ENCODE peak calls at places on chromosomes 7 and 10, in five cellular contexts. A, W, P, Q and K are unnamed samples.

GRCh38 chr10:117360016-117360415 is 15.2 kb downstream of the PDZD8 start:
- DNase-seq in Q (no peak), W (no peak), A (no peak), P (no peak), K (no peak)

GRCh38 chr10:27285093-27285492 is 44.5 kb upstream of the ACBD5 start:
- DNase-seq in Q (peak), P (no peak), A (peak), W (no peak), K (peak)

GRCh38 chr7:140635821-140636220 is 4.8 kb downstream of the DENND2A start:
- DNase-seq in A (no peak), W (no peak), P (no peak), Q (no peak), K (no peak)

GRCh38 chr10:75646931-75647330 is 215.5 kb downstream of the LRMDA start:
- DNase-seq in Q (no peak), P (no peak), A (no peak), W (no peak), K (no peak)

GRCh38 chr10:44281662-44282061 is 103.2 kb downstream of the CXCL12 start:
- DNase-seq in A (no peak), P (no peak), W (no peak), Q (no peak), K (no peak)

GRCh38 chr7:91083855-91084644 is 180.2 kb upstream of the FZD1 start:
- DNase-seq in A (no peak), Q (no peak), P (no peak), W (no peak), K (peak)

GRCh38 chr10:14358886-14359573 is 28.3 kb upstream of the FRMD4A start:
- DNase-seq in Q (no peak), A (no peak), P (no peak), W (no peak), K (no peak)

GRCh38 chr7:17385612-17386011 is 87.2 kb downstream of the AHR start:
- DNase-seq in A (no peak), P (no peak), W (no peak), Q (no peak), K (no peak)

DNA sequence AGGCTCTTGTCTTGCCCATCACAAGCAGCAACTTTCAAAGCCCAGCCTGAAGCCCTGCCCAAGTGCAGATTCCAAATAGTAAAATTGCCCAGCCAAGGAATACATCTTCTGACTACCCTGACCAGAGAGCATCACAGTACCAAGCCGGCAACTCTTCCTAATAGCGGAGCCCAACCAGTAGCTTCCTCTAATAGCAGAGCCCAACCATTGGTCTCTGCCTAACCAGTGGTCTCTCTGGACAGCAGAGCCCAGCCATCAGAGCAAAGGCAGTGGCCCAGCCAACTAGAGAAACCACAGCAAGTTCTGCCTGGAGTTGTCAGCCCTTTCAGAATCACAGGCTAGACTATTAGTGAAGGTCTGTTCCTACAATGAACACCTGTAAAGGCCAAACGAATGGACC is 285.6 kb downstream of the HGF start:
- DNase-seq in W (no peak), A (no peak), Q (peak), P (no peak), K (peak)
- TF ChIP-seq MAX in W (no peak), A (no peak), Q (no peak), P (no peak), K (no peak)

GRCh38 chr10:89283988-89284475 is 17.8 kb upstream of the IFIT2 start:
- DNase-seq in A (no peak), W (no peak), Q (peak), P (no peak), K (peak)
- H3K4me3 ChIP-seq in A (no peak), W (no peak), Q (peak), P (no peak), K (no peak)

GRCh38 chr10:56346845-56347415 is 14.1 kb downstream of the ZWINT start:
- DNase-seq in A (no peak), P (no peak), Q (no peak), W (no peak), K (peak)
- TF ChIP-seq EZH2 in A (no peak), P (no peak), Q (no peak), W (no peak), K (no peak)

GRCh38 chr7:155862516-155863257 is 50.4 kb upstream of the SHH start:
- DNase-seq in W (peak), A (no peak), P (no peak), Q (no peak), K (no peak)

GRCh38 chr7:155864991-155865690 is 52.9 kb upstream of the SHH start:
- DNase-seq in P (no peak), Q (no peak), A (no peak), W (no peak), K (no peak)

GRCh38 chr7:155865830-155866545 is 53.7 kb upstream of the SHH start:
- DNase-seq in Q (no peak), P (no peak), W (no peak), A (no peak), K (no peak)

GRCh38 chr7:155863721-155864151 is 51.5 kb upstream of the SHH start:
- DNase-seq in A (no peak), Q (no peak), P (no peak), W (no peak), K (no peak)

GRCh38 chr7:155864271-155864985 is 52.2 kb upstream of the SHH start:
- DNase-seq in A (no peak), P (no peak), W (no peak), Q (no peak), K (no peak)
- TF ChIP-seq MAX in A (no peak), P (no peak), W (no peak), Q (no peak), K (no peak)

GRCh38 chr7:1558841-1559625 is 3.0 kb upstream of the TMEM184A start:
- DNase-seq in A (no peak), W (no peak), Q (no peak), P (no peak), K (no peak)

GRCh38 chr7:1560620-1561031 is 4.6 kb upstream of the TMEM184A start:
- DNase-seq in Q (no peak), A (no peak), W (no peak), P (no peak), K (no peak)

GRCh38 chr7:1558181-1558811 is 2.3 kb upstream of the TMEM184A start:
- DNase-seq in Q (peak), W (peak), A (no peak), P (no peak), K (peak)

GRCh38 chr7:1561036-1561940 is 5.3 kb upstream of the TMEM184A start:
- DNase-seq in Q (no peak), W (no peak), A (no peak), P (no peak), K (no peak)

DNA sequence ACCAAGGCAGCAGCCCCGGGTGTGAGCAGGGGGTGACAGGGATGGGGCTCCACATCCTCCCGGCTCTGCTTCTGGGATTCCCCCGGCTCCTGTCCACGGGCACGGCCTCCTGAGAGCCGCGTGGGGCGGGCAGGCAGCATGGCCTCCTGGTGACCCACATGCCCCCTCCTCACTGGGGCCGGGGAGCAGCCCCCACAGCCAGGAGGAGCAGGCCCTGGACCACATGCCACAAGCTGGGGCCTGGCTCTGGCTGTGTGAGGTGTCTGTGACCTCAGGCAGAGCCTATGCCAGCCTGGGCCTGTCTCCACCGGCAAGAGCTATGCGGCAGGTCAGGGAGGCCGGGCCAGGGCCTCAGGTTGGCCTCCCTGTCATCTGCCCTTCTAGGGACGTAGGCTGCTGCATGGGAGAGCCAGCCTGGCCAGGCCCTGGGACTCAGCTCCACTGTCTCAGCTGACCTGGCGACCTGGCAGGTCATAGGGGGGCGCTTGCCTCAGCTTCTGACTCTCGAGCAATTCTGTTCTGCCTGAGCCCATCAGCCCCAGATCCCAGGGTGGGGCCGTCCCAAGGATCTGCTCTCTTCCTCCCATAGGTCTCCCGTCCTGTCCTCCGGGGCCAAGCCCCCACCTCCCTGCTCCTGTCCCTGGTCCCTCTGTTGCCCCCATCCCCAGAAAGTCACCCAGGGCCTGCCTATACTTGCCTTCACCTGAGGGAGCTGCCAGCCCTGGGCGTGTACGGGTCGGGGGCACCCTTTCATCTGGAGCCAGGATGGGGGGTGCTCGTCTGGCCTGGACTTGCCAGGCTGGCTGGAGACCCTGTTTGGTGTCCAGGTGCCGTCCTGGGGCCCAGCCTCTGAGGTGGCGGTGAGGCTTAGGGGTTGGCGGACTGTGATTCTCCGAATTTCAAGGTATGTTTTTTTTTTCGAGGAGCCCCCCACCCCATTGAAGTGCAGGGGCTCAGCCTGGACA is 3.9 kb upstream of the TMEM184A start:
- DNase-seq in W (no peak), Q (no peak), P (no peak), A (no peak), K (no peak)
- H3K4me3 ChIP-seq in W (no peak), Q (no peak), P (no peak), A (no peak), K (no peak)

GRCh38 chr7:151174246-151175046 is 7.0 kb upstream of the GBX1 start:
- DNase-seq in W (no peak), Q (no peak), A (no peak), P (no peak), K (peak)
- TF ChIP-seq EZH2 in W (no peak), Q (no peak), A (no peak), P (no peak), K (no peak)

DNA sequence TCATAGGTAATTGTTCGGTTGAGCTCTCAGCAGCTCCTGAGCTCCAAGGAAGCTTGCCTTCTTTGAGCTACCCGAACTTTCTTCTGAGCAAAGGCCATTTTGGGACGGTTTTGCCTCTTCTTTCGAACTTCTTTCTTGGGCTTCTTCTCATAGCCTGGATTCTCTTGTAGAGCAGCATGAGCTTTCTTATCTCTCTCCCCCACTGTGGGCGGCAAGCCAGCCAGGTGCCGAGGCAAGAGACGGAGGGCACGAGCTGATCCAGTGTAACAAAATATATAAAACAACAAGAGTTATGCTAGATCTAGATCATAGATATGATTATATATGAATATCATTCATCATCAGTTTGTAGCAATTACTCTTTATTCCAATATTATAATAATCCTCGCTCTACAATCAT is 16.5 kb upstream of the KNDC1 start:
- DNase-seq in P (no peak), A (no peak), Q (no peak), W (no peak), K (no peak)
- TF ChIP-seq MAX in P (no peak), A (no peak), Q (no peak), W (no peak), K (no peak)

GRCh38 chr10:11741608-11742007 is 574 bp upstream of the ECHDC3 start:
- DNase-seq in A (no peak), P (no peak), W (no peak), Q (no peak), K (no peak)
- H3K4me3 ChIP-seq in A (peak), P (peak), W (no peak), Q (no peak), K (no peak)

GRCh38 chr10:21499910-21500577 is 25.4 kb downstream of the SKIDA1 start:
- DNase-seq in W (no peak), A (no peak), P (no peak), Q (no peak), K (no peak)
- TF ChIP-seq EZH2 in W (no peak), A (no peak), P (peak), Q (no peak), K (peak)